ENCODE peak calls at places on chromosomes 12 and 14, in five cellular contexts. R, S, H, K and V are unnamed samples.

GRCh38 chr14:58395815-58396626 is at the start of gene TOMM20L:
- DNase-seq in R (peak), S (peak), H (peak), K (no peak), V (peak)

GRCh38 chr12:63944036-63944579 is 99.6 kb downstream of the SRGAP1 start:
- DNase-seq in R (no peak), S (no peak), H (no peak), K (no peak), V (no peak)

GRCh38 chr14:103188691-103189480 is 65.6 kb downstream of the TNFAIP2 start:
- DNase-seq in R (peak), S (peak), H (no peak), K (no peak), V (peak)

GRCh38 chr12:131606218-131606899 is 104.5 kb upstream of the SFSWAP start:
- DNase-seq in R (no peak), S (no peak), H (no peak), K (no peak), V (no peak)

GRCh38 chr14:104439625-104440024 is 139.9 kb upstream of the C14orf180 start:
- DNase-seq in R (no peak), S (no peak), H (no peak), K (no peak), V (no peak)

GRCh38 chr14:34055545-34055944 is 104.7 kb upstream of the EGLN3 start:
- DNase-seq in R (no peak), S (no peak), H (no peak), K (no peak), V (no peak)

GRCh38 chr14:96586056-96586455 is 83.9 kb downstream of the PAPOLA start:
- DNase-seq in R (no peak), S (no peak), H (no peak), K (no peak), V (no peak)

GRCh38 chr12:57889541-57889989 is 43.0 kb upstream of the CTDSP2 start:
- DNase-seq in R (peak), S (no peak), H (no peak), K (no peak), V (no peak)

GRCh38 chr14:44309336-44309735 is 197.7 kb downstream of the FSCB start:
- DNase-seq in R (no peak), S (no peak), H (no peak), K (no peak), V (no peak)

GRCh38 chr12:31578632-31579031 is 12.3 kb downstream of the DENND5B start:
- DNase-seq in R (no peak), S (no peak), H (no peak), K (no peak), V (no peak)

GRCh38 chr14:91281346-91281745 is 36.8 kb upstream of the GPR68 start:
- DNase-seq in R (no peak), S (no peak), H (no peak), K (no peak), V (no peak)

GRCh38 chr14:80364274-80364673 is 153.0 kb upstream of the DIO2 start:
- DNase-seq in R (no peak), S (no peak), H (no peak), K (no peak), V (peak)

GRCh38 chr12:32843528-32844095 is 53.0 kb downstream of the PKP2 start:
- DNase-seq in R (no peak), S (no peak), H (no peak), K (no peak), V (no peak)

GRCh38 chr14:33711761-33712160 is 239.1 kb downstream of the EGLN3 start:
- DNase-seq in R (no peak), S (no peak), H (no peak), K (no peak), V (no peak)

GRCh38 chr12:87687362-87687761 is 341.8 kb downstream of the C12orf50 start:
- DNase-seq in R (no peak), S (peak), H (peak), K (no peak), V (no peak)

GRCh38 chr12:81297606-81298005 is 219.7 kb downstream of the ACSS3 start:
- DNase-seq in R (no peak), S (no peak), H (no peak), K (no peak), V (no peak)

GRCh38 chr14:24712374-24712773 is 78.4 kb upstream of the GZMB start:
- DNase-seq in R (no peak), S (no peak), H (no peak), K (no peak), V (no peak)

GRCh38 chr12:47997321-47997720 is 7.0 kb downstream of the COL2A1 start:
- DNase-seq in R (no peak), S (peak), H (no peak), K (no peak), V (no peak)

GRCh38 chr14:75069021-75069810 is at the start of gene ZC2HC1C:
- DNase-seq in R (peak), S (peak), H (peak), K (no peak), V (peak)

GRCh38 chr12:62933871-62934798 is 815 bp downstream of the PPM1H start:
- DNase-seq in R (peak), S (peak), H (no peak), K (no peak), V (peak)

GRCh38 chr12:120007272-120007671 is 18.2 kb downstream of the BICDL1 start:
- DNase-seq in R (no peak), S (no peak), H (no peak), K (no peak), V (peak)

GRCh38 chr12:92244036-92244435 is 98.4 kb upstream of the BTG1 start:
- DNase-seq in R (peak), S (no peak), H (peak), K (no peak), V (no peak)

GRCh38 chr12:11729008-11729407 is 79.5 kb downstream of the ETV6 start:
- DNase-seq in R (no peak), S (peak), H (no peak), K (no peak), V (peak)

GRCh38 chr12:93198086-93198485 is 179.6 kb upstream of the NUDT4 start:
- DNase-seq in R (no peak), S (peak), H (no peak), K (no peak), V (no peak)

GRCh38 chr14:43407721-43408120 is 1099.4 kb downstream of the FSCB start:
- DNase-seq in R (no peak), S (no peak), H (no peak), K (no peak), V (no peak)

GRCh38 chr12:86091676-86092075 is 164.5 kb downstream of the MGAT4C start:
- DNase-seq in R (no peak), S (no peak), H (no peak), K (no peak), V (no peak)

GRCh38 chr12:54988402-54989054 is 4.0 kb upstream of the TESPA1 start:
- DNase-seq in R (peak), S (no peak), H (no peak), K (no peak), V (peak)

GRCh38 chr12:2936301-2936700 is 22.9 kb upstream of the TEAD4 start:
- DNase-seq in R (no peak), S (no peak), H (no peak), K (no peak), V (no peak)

GRCh38 chr12:96194901-96195844 is 998 bp downstream of the ELK3 start:
- DNase-seq in R (no peak), S (peak), H (peak), K (peak), V (peak)

GRCh38 chr14:89000007-89000942 is 175.8 kb downstream of the TTC8 start:
- DNase-seq in R (no peak), S (no peak), H (peak), K (no peak), V (peak)

GRCh38 chr12:25377475-25378179 is 126.9 kb upstream of the KRAS start:
- DNase-seq in R (no peak), S (no peak), H (peak), K (no peak), V (peak)

GRCh38 chr14:73238262-73238852 is 1.1 kb downstream of the PAPLN start:
- DNase-seq in R (no peak), S (peak), H (peak), K (no peak), V (no peak)
- H3K4me3 ChIP-seq in R (peak), S (no peak), H (peak), K (peak), V (no peak)

GRCh38 chr12:123916729-123917128 is 55.9 kb downstream of the CCDC92 start:
- DNase-seq in R (no peak), S (no peak), H (no peak), K (no peak), V (no peak)
- TF ChIP-seq CTCF in R (no peak), S (no peak), H (no peak), K (no peak), V (no peak)

GRCh38 chr12:52335598-52336262 is 14.5 kb upstream of the KRT83 start:
- DNase-seq in R (no peak), S (no peak), H (no peak), K (no peak), V (no peak)
- H3K4me3 ChIP-seq in R (no peak), S (no peak), H (no peak), K (no peak), V (no peak)

GRCh38 chr14:22558221-22558913 is 30.7 kb downstream of the DAD1 start:
- DNase-seq in R (no peak), S (no peak), H (no peak), K (no peak), V (peak)
- TF ChIP-seq CTCF in R (no peak), S (no peak), H (peak), K (peak), V (peak)

GRCh38 chr12:21499765-21500164 is 1.7 kb downstream of the RECQL start:
- DNase-seq in R (no peak), S (no peak), H (no peak), K (no peak), V (no peak)
- H3K4me3 ChIP-seq in R (peak), S (no peak), H (no peak), K (peak), V (peak)

DNA sequence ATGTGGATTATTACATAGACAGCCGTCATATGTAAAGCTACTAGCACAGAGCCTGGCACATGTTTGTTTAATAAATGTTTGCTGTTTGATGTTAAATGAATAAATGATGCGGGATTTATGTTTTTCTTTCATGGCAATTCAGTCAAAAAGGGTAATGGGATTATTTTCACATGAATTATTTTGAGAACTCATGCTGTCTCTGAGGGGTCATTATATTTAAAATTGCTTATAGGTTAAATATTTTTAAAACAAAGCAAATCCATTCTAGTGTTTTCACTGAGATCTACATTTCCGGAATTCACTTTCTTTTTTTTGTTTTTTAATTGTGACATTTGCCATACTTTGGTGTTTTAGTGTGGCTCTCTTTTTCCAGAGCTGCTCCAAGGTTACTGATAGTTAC is 5.3 kb downstream of the RAB21 start:
- DNase-seq in R (no peak), S (no peak), H (no peak), K (no peak), V (no peak)
- TF ChIP-seq CTCF in R (no peak), S (no peak), H (no peak), K (no peak), V (no peak)